ENCODE peak calls at places on chromosomes 16 and 17, in seven cellular contexts. O, W, U, R, A, X and J are unnamed samples.

GRCh38 chr17:19733953-19734526 is 14.1 kb downstream of the ALDH3A1 start:
- DNase-seq in O (no peak), W (no peak), U (no peak), R (no peak), A (no peak), X (no peak), J (no peak)

GRCh38 chr16:1958715-1959268 is 546 bp upstream of the NDUFB10 start:
- DNase-seq in O (no peak), W (no peak), U (no peak), R (no peak), A (no peak), X (no peak), J (no peak)

GRCh38 chr16:49056546-49056945 is 225.1 kb downstream of the CBLN1 start:
- DNase-seq in O (no peak), W (no peak), U (no peak), R (no peak), A (no peak), X (no peak), J (no peak)

GRCh38 chr17:51166987-51167931 is 1.0 kb downstream of the NME2 start:
- DNase-seq in O (no peak), W (peak; percentile 74), U (peak; percentile 55), R (no peak), A (peak; percentile 20), X (peak; percentile 31), J (peak; percentile 41)

GRCh38 chr17:5783851-5784250 is 199.5 kb upstream of the NLRP1 start:
- DNase-seq in O (no peak), W (no peak), U (no peak), R (no peak), A (no peak), X (no peak), J (no peak)

GRCh38 chr16:53882310-53882709 is 178.4 kb downstream of the FTO start:
- DNase-seq in O (no peak), W (no peak), U (no peak), R (no peak), A (no peak), X (no peak), J (no peak)

GRCh38 chr16:51150894-51151320 is at the start of gene SALL1:
- DNase-seq in O (no peak), W (no peak), U (peak; percentile 23), R (no peak), A (no peak), X (no peak), J (no peak)

GRCh38 chr17:57898487-57899311 is 48.9 kb upstream of the MRPS23 start:
- DNase-seq in O (no peak), W (no peak), U (peak; percentile 38), R (no peak), A (peak; percentile 86), X (peak; percentile 67), J (peak; percentile 48)

GRCh38 chr17:50828508-50829170 is 6.7 kb upstream of the WFIKKN2 start:
- DNase-seq in O (no peak), W (no peak), U (no peak), R (no peak), A (no peak), X (no peak), J (no peak)

GRCh38 chr17:66964083-66964771 is at the start of gene CACNG4:
- DNase-seq in O (no peak), W (no peak), U (no peak), R (no peak), A (no peak), X (no peak), J (no peak)

GRCh38 chr17:81434681-81435417 is 39.6 kb downstream of the BAHCC1 start:
- DNase-seq in O (no peak), W (no peak), U (no peak), R (no peak), A (no peak), X (no peak), J (no peak)

GRCh38 chr16:70267516-70267915 is 15.8 kb upstream of the EXOSC6 start:
- DNase-seq in O (no peak), W (no peak), U (peak; percentile 68), R (no peak), A (peak; percentile 43), X (peak; percentile 50), J (peak; percentile 73)

GRCh38 chr17:39639566-39640458 is 2.9 kb downstream of the STARD3 start:
- DNase-seq in O (no peak), W (no peak), U (no peak), R (no peak), A (no peak), X (no peak), J (peak; percentile 44)

GRCh38 chr16:57409870-57410585 is 5.5 kb downstream of the CCL17 start:
- DNase-seq in O (no peak), W (no peak), U (peak; percentile 19), R (no peak), A (no peak), X (no peak), J (no peak)

GRCh38 chr16:81632392-81633146 is 146.5 kb upstream of the PLCG2 start:
- DNase-seq in O (peak; percentile 60), W (peak; percentile 81), U (peak; percentile 27), R (no peak), A (peak; percentile 69), X (no peak), J (peak; percentile 82)

GRCh38 chr16:87538594-87538993 is 45.8 kb upstream of the ZCCHC14 start:
- DNase-seq in O (peak; percentile 57), W (no peak), U (peak; percentile 26), R (no peak), A (peak; percentile 83), X (peak; percentile 88), J (peak; percentile 95)

GRCh38 chr17:65657251-65657828 is 95.9 kb upstream of the AXIN2 start:
- DNase-seq in O (no peak), W (no peak), U (no peak), R (no peak), A (no peak), X (no peak), J (no peak)

GRCh38 chr17:40915721-40916256 is 21.7 kb downstream of the KRT23 start:
- DNase-seq in O (no peak), W (no peak), U (no peak), R (peak; percentile 37), A (peak; percentile 86), X (peak; percentile 50), J (peak; percentile 69)

GRCh38 chr16:77881355-77882003 is 93.1 kb downstream of the VAT1L start:
- DNase-seq in O (no peak), W (no peak), U (no peak), R (no peak), A (no peak), X (no peak), J (no peak)

GRCh38 chr16:53773150-53773846 is 69.3 kb downstream of the FTO start:
- DNase-seq in O (peak; percentile 83), W (no peak), U (peak; percentile 87), R (peak; percentile 28), A (peak; percentile 83), X (peak; percentile 86), J (peak; percentile 93)

GRCh38 chr16:35252356-35252936 is 1793.0 kb downstream of the TP53TG3F start:
- DNase-seq in O (no peak), W (no peak), U (peak; percentile 0), R (no peak), A (no peak), X (peak; percentile 3), J (no peak)

GRCh38 chr17:63476494-63476856 is 386 bp upstream of the ACE start:
- DNase-seq in O (no peak), W (no peak), U (peak; percentile 38), R (no peak), A (no peak), X (no peak), J (no peak)

GRCh38 chr17:27754549-27754948 is 45.8 kb downstream of the NOS2 start:
- DNase-seq in O (no peak), W (no peak), U (no peak), R (no peak), A (no peak), X (no peak), J (no peak)

GRCh38 chr16:31213877-31214704 is at the start of gene TRIM72:
- DNase-seq in O (no peak), W (no peak), U (no peak), R (no peak), A (no peak), X (no peak), J (no peak)

GRCh38 chr16:31215287-31216115 is 1.4 kb downstream of the PYDC1 start:
- DNase-seq in O (no peak), W (no peak), U (peak; percentile 77), R (no peak), A (peak; percentile 33), X (peak; percentile 64), J (peak; percentile 67)

GRCh38 chr16:31213342-31213741 is 577 bp upstream of the TRIM72 start:
- DNase-seq in O (no peak), W (no peak), U (no peak), R (no peak), A (no peak), X (no peak), J (no peak)

GRCh38 chr16:31216116-31216469 is 842 bp downstream of the PYDC1 start:
- DNase-seq in O (no peak), W (no peak), U (no peak), R (no peak), A (no peak), X (no peak), J (no peak)

GRCh38 chr16:31214705-31215286 is 877 bp downstream of the TRIM72 start:
- DNase-seq in O (no peak), W (no peak), U (no peak), R (no peak), A (no peak), X (no peak), J (no peak)
- H3K4me3 ChIP-seq in O (peak overlapping the region; percentile 41), W (peak overlapping the region; percentile 24), U (peak overlapping the region; percentile 40), R (peak overlapping the region; percentile 46), A (peak overlapping the region; percentile 49), X (peak overlapping the region; percentile 58), J (peak overlapping the region; percentile 50)

GRCh38 chr16:67141391-67141790 is 9.4 kb downstream of the B3GNT9 start:
- DNase-seq in O (no peak), W (no peak), U (no peak), R (no peak), A (no peak), X (no peak), J (no peak)
- TF ChIP-seq CTCF in O (no peak), W (no peak), U (no peak), R (no peak), A (no peak), X (no peak), J (no peak)

GRCh38 chr16:66752379-66752778 is 970 bp upstream of the DYNC1LI2 start:
- DNase-seq in O (no peak), W (no peak), U (no peak), R (no peak), A (no peak), X (no peak), J (no peak)
- H3K4me3 ChIP-seq in O (no peak overlapping the region), W (peak overlapping the region; percentile 90), U (no peak overlapping the region), R (no peak overlapping the region), A (no peak overlapping the region), X (no peak overlapping the region), J (no peak overlapping the region)

GRCh38 chr17:68539536-68540469 is 27.6 kb downstream of the PRKAR1A start:
- DNase-seq in O (no peak), W (no peak), U (peak; percentile 57), R (no peak), A (peak; percentile 44), X (peak; percentile 54), J (peak; percentile 55)
- TF ChIP-seq CTCF in O (peak; percentile 7), W (no peak), U (peak; percentile 40), R (peak; percentile 20), A (peak; percentile 53), X (peak; percentile 52), J (peak; percentile 53)